ENCODE peak calls at places on chromosomes 4 and X, in four cellular contexts. One of them, this sample, is unnamed.

GRCh38 chr4:147590249-147590920 is 26.8 kb upstream of the TMEM184C start:
- DNase-seq in OCI-LY7: peak; percentile 45
- DNase-seq in lower lobe of right lung: no peak
- DNase-seq in mesendoderm: peak; percentile 75
- DNase-seq in this sample: peak; percentile 59

GRCh38 chrX:124393238-124393637 is 46.9 kb downstream of the SH2D1A start:
- DNase-seq in OCI-LY7: no peak
- DNase-seq in lower lobe of right lung: no peak
- DNase-seq in mesendoderm: no peak
- DNase-seq in this sample: no peak

GRCh38 chr4:189033801-189034347 is 894.6 kb downstream of the TRIML1 start:
- DNase-seq in OCI-LY7: peak; percentile 1
- DNase-seq in lower lobe of right lung: no peak
- DNase-seq in mesendoderm: no peak
- DNase-seq in this sample: no peak

GRCh38 chrX:45903781-45904201 is 641.4 kb downstream of the ZNF674 start:
- DNase-seq in OCI-LY7: no peak
- DNase-seq in lower lobe of right lung: no peak
- DNase-seq in mesendoderm: peak; percentile 91
- DNase-seq in this sample: no peak

GRCh38 chrX:46180258-46180687 is 364.9 kb downstream of the ZNF674 start:
- DNase-seq in OCI-LY7: no peak
- DNase-seq in lower lobe of right lung: no peak
- DNase-seq in mesendoderm: peak; percentile 26
- DNase-seq in this sample: no peak

GRCh38 chrX:153460826-153461225 is 9.6 kb downstream of the HAUS7 start:
- DNase-seq in OCI-LY7: peak; percentile 58
- DNase-seq in lower lobe of right lung: peak; percentile 52
- DNase-seq in mesendoderm: peak; percentile 67
- DNase-seq in this sample: no peak

GRCh38 chr4:142044271-142044670 is 407.9 kb downstream of the IL15 start:
- DNase-seq in OCI-LY7: no peak
- DNase-seq in lower lobe of right lung: no peak
- DNase-seq in mesendoderm: peak; percentile 49
- DNase-seq in this sample: no peak

GRCh38 chr4:2700031-2700430 is 56.1 kb downstream of the TNIP2 start:
- DNase-seq in OCI-LY7: no peak
- DNase-seq in lower lobe of right lung: no peak
- DNase-seq in mesendoderm: no peak
- DNase-seq in this sample: no peak

GRCh38 chr4:169362607-169363006 is 91.9 kb upstream of the SH3RF1 start:
- DNase-seq in OCI-LY7: no peak
- DNase-seq in lower lobe of right lung: no peak
- DNase-seq in mesendoderm: no peak
- DNase-seq in this sample: no peak

GRCh38 chr4:144903953-144904711 is 193.9 kb downstream of the ANAPC10 start:
- DNase-seq in OCI-LY7: no peak
- DNase-seq in lower lobe of right lung: no peak
- DNase-seq in mesendoderm: no peak
- DNase-seq in this sample: no peak

GRCh38 chr4:151808120-151808529 is 47.3 kb upstream of the GATB start:
- DNase-seq in OCI-LY7: no peak
- DNase-seq in lower lobe of right lung: no peak
- DNase-seq in mesendoderm: no peak
- DNase-seq in this sample: no peak

GRCh38 chr4:140483445-140483844 is 14.6 kb downstream of the MGAT4D start:
- DNase-seq in OCI-LY7: no peak
- DNase-seq in lower lobe of right lung: no peak
- DNase-seq in mesendoderm: no peak
- DNase-seq in this sample: no peak

GRCh38 chrX:2572740-2573139 is 72.0 kb upstream of the DHRSX start:
- DNase-seq in OCI-LY7: no peak
- DNase-seq in lower lobe of right lung: no peak
- DNase-seq in mesendoderm: peak; percentile 43
- DNase-seq in this sample: no peak

GRCh38 chr4:68175562-68176155 is 46.0 kb upstream of the TMPRSS11F start:
- DNase-seq in OCI-LY7: peak; percentile 64
- DNase-seq in lower lobe of right lung: no peak
- DNase-seq in mesendoderm: peak; percentile 73
- DNase-seq in this sample: peak; percentile 72

GRCh38 chr4:151555151-151555945 is 146.4 kb downstream of the FHIP1A start:
- DNase-seq in OCI-LY7: no peak
- DNase-seq in lower lobe of right lung: no peak
- DNase-seq in mesendoderm: no peak
- DNase-seq in this sample: no peak

GRCh38 chr4:151266542-151266941 is 10.4 kb upstream of the PRSS48 start:
- DNase-seq in OCI-LY7: no peak
- DNase-seq in lower lobe of right lung: no peak
- DNase-seq in mesendoderm: no peak
- DNase-seq in this sample: no peak

GRCh38 chr4:84451546-84451945 is 47.5 kb downstream of the NKX6-1 start:
- DNase-seq in OCI-LY7: peak; percentile 1
- DNase-seq in lower lobe of right lung: no peak
- DNase-seq in mesendoderm: peak; percentile 18
- DNase-seq in this sample: no peak

GRCh38 chr4:623914-624626 is 1.3 kb upstream of the PDE6B start:
- DNase-seq in OCI-LY7: no peak
- DNase-seq in lower lobe of right lung: no peak
- DNase-seq in mesendoderm: peak; percentile 6
- DNase-seq in this sample: no peak

GRCh38 chr4:15551740-15552446 is 82.2 kb downstream of the CC2D2A start:
- DNase-seq in OCI-LY7: no peak
- DNase-seq in lower lobe of right lung: no peak
- DNase-seq in mesendoderm: no peak
- DNase-seq in this sample: no peak

GRCh38 chrX:120664081-120664480 is 34.2 kb upstream of the C1GALT1C1 start:
- DNase-seq in OCI-LY7: peak; percentile 49
- DNase-seq in lower lobe of right lung: no peak
- DNase-seq in mesendoderm: peak; percentile 11
- DNase-seq in this sample: no peak

GRCh38 chrX:133971586-133971985 is 13.8 kb downstream of the GPC3 start:
- DNase-seq in OCI-LY7: no peak
- DNase-seq in lower lobe of right lung: no peak
- DNase-seq in mesendoderm: no peak
- DNase-seq in this sample: no peak

GRCh38 chr4:167233523-167234387 is 539 bp downstream of the SPOCK3 start:
- DNase-seq in OCI-LY7: no peak
- DNase-seq in lower lobe of right lung: no peak
- DNase-seq in mesendoderm: peak; percentile 19
- DNase-seq in this sample: no peak

GRCh38 chrX:56764975-56765791 is 36.1 kb downstream of the NBDY start:
- DNase-seq in OCI-LY7: peak; percentile 68
- DNase-seq in lower lobe of right lung: no peak
- DNase-seq in mesendoderm: no peak
- DNase-seq in this sample: no peak

GRCh38 chr4:72006576-72006975 is 25.2 kb upstream of the NPFFR2 start:
- DNase-seq in OCI-LY7: no peak
- DNase-seq in lower lobe of right lung: no peak
- DNase-seq in mesendoderm: no peak
- DNase-seq in this sample: no peak

GRCh38 chrX:115459883-115460564 is 101.0 kb upstream of the PLS3 start:
- DNase-seq in OCI-LY7: no peak
- DNase-seq in lower lobe of right lung: no peak
- DNase-seq in mesendoderm: no peak
- DNase-seq in this sample: no peak

GRCh38 chr4:76705497-76705896 is 192.4 kb downstream of the SOWAHB start:
- DNase-seq in OCI-LY7: no peak
- DNase-seq in lower lobe of right lung: no peak
- DNase-seq in mesendoderm: no peak
- DNase-seq in this sample: no peak

GRCh38 chr4:2837904-2838496 is 5.6 kb upstream of the ADD1 start:
- DNase-seq in OCI-LY7: peak; percentile 82
- DNase-seq in lower lobe of right lung: peak; percentile 70
- DNase-seq in mesendoderm: no peak
- DNase-seq in this sample: no peak

GRCh38 chr4:136121431-136121830 is 1410.9 kb downstream of the PCDH18 start:
- DNase-seq in OCI-LY7: no peak
- DNase-seq in lower lobe of right lung: no peak
- DNase-seq in mesendoderm: no peak
- DNase-seq in this sample: no peak

GRCh38 chrX:45472968-45473367 is 272.3 kb upstream of the DIPK2B start:
- DNase-seq in OCI-LY7: no peak
- DNase-seq in lower lobe of right lung: no peak
- DNase-seq in mesendoderm: no peak
- DNase-seq in this sample: no peak

GRCh38 chr4:82043081-82043808 is 330.5 kb downstream of the HNRNPD start:
- DNase-seq in OCI-LY7: no peak
- DNase-seq in lower lobe of right lung: no peak
- DNase-seq in mesendoderm: peak; percentile 76
- DNase-seq in this sample: no peak

GRCh38 chr4:124955476-124955875 is 242.9 kb upstream of the ANKRD50 start:
- DNase-seq in OCI-LY7: no peak
- DNase-seq in lower lobe of right lung: no peak
- DNase-seq in mesendoderm: no peak
- DNase-seq in this sample: no peak

GRCh38 chr4:188976644-188977115 is 837.4 kb downstream of the TRIML1 start:
- DNase-seq in OCI-LY7: no peak
- DNase-seq in lower lobe of right lung: no peak
- DNase-seq in mesendoderm: peak; percentile 91
- DNase-seq in this sample: no peak

GRCh38 chr4:13640149-13640671 is 12.7 kb upstream of the BOD1L1 start:
- DNase-seq in OCI-LY7: no peak
- DNase-seq in lower lobe of right lung: no peak
- DNase-seq in mesendoderm: peak; percentile 90
- DNase-seq in this sample: no peak

GRCh38 chr4:15913631-15913970 is 24.9 kb downstream of the FGFBP1 start:
- DNase-seq in OCI-LY7: no peak
- DNase-seq in lower lobe of right lung: no peak
- DNase-seq in mesendoderm: peak; percentile 50
- DNase-seq in this sample: no peak

GRCh38 chr4:144223654-144224053 is 83.1 kb upstream of the GYPA start:
- DNase-seq in OCI-LY7: no peak
- DNase-seq in lower lobe of right lung: no peak
- DNase-seq in mesendoderm: no peak
- DNase-seq in this sample: no peak

GRCh38 chr4:42715807-42716482 is 59.0 kb upstream of the ATP8A1 start:
- DNase-seq in OCI-LY7: no peak
- DNase-seq in lower lobe of right lung: no peak
- DNase-seq in mesendoderm: no peak
- DNase-seq in this sample: no peak

DNA sequence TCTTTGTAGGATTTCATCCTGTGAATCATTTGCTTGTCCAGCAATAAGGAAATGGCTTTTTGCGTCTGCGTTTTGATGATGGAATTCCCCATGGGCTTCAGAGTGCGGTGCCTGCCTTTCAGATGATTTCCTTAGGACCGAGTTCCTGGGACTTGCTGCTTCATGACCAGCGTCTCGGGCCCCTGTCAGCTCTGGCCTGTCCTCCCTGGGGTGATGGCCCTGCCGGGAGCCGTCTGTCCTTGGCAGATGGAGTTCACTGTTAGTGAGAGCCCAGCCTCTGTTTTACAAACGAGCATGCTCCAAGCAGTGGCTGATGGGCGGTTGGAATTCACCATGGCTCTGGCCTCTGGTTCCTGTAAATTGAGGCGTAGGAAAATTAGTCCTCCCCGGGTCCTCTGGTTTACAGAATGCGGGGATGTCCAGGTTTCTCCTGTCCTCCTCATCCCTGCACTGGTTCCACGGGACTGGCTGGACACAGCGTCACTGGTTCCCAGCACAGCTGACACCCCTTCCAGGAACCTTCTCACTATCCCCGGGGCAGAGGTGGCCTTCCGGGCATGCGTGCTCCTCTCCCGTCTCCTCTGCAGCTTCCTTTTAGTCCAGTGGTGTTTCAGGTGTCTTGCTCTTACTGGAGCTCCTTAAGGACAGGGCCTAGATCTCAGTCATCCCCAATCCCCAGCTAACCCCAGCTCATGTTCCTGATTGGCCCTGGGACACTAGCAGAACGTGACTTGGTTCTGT is 34.9 kb downstream of the TBC1D14 start:
- DNase-seq in OCI-LY7: no peak
- DNase-seq in lower lobe of right lung: no peak
- DNase-seq in mesendoderm: no peak
- DNase-seq in this sample: no peak
- H3K4me1 ChIP-seq in OCI-LY7: peaks cover 41% of the 10 kb centered on the region
- H3K4me1 ChIP-seq in lower lobe of right lung: peaks cover 43% of the 10 kb centered on the region
- H3K4me1 ChIP-seq in mesendoderm: peaks cover 10% of the 10 kb centered on the region
- H3K4me1 ChIP-seq in this sample: peaks cover 52% of the 10 kb centered on the region

GRCh38 chr4:61333490-61333889 is 133.4 kb downstream of the ADGRL3 start:
- DNase-seq in OCI-LY7: no peak
- DNase-seq in lower lobe of right lung: no peak
- DNase-seq in mesendoderm: peak; percentile 16
- DNase-seq in this sample: no peak

GRCh38 chr4:61332671-61333070 is 132.5 kb downstream of the ADGRL3 start:
- DNase-seq in OCI-LY7: no peak
- DNase-seq in lower lobe of right lung: no peak
- DNase-seq in mesendoderm: peak; percentile 72
- DNase-seq in this sample: no peak

GRCh38 chr4:61336488-61336887 is 136.4 kb downstream of the ADGRL3 start:
- DNase-seq in OCI-LY7: no peak
- DNase-seq in lower lobe of right lung: no peak
- DNase-seq in mesendoderm: peak; percentile 18
- DNase-seq in this sample: peak; percentile 21

GRCh38 chr4:61335364-61335763 is 135.2 kb downstream of the ADGRL3 start:
- DNase-seq in OCI-LY7: no peak
- DNase-seq in lower lobe of right lung: no peak
- DNase-seq in mesendoderm: no peak
- DNase-seq in this sample: no peak

GRCh38 chr4:61336911-61337310 is 136.8 kb downstream of the ADGRL3 start:
- DNase-seq in OCI-LY7: no peak
- DNase-seq in lower lobe of right lung: no peak
- DNase-seq in mesendoderm: peak; percentile 74
- DNase-seq in this sample: no peak
- H3K27ac ChIP-seq in OCI-LY7: no peak overlapping the region
- H3K27ac ChIP-seq in lower lobe of right lung: no peak overlapping the region
- H3K27ac ChIP-seq in mesendoderm: no peak overlapping the region
- H3K27ac ChIP-seq in this sample: peak overlapping the region; percentile 71

DNA sequence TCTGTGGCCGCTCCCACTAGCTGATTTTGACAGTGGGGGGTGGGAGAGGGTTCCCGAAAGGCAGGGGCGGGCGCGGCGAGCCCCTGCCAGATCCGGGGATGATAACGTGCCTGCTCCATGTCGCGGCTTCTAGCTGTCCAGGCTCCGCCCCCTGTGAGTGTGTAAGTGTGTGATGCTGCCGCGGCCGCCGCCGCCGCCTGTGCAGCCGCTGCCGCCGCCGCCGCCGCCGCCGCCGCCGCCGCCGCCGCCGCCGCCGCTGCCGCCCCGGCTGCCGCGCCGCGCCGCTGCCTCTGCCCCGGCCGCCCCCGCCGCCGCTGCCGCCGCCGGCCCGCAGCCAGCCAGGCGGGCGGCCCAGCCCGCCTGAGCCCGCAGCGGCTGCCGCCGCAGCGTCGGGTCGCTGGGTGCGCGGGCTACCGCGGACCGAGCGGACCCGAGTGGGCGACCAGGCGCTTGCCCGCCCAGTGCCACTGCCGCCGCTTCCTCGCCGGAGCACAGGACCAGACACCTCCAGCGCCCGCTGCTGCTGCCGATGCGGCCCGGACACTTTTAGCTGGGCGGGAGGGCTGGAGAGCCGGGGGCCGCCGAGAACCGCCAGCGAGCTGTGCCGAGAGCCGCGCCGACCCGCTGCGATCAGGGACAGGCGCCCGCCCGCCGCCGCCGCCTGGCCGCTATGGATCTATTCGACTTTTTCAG is at the start of gene AFF2:
- DNase-seq in OCI-LY7: peak; percentile 86
- DNase-seq in lower lobe of right lung: peak; percentile 49
- DNase-seq in mesendoderm: peak; percentile 38
- DNase-seq in this sample: no peak
- H3K4me3 ChIP-seq in OCI-LY7: peak within 1 kb of the TSS; percentile 89
- H3K4me3 ChIP-seq in lower lobe of right lung: peak within 1 kb of the TSS; percentile 51
- H3K4me3 ChIP-seq in mesendoderm: no peak within 1 kb of the TSS
- H3K4me3 ChIP-seq in this sample: peak within 1 kb of the TSS; percentile 29

GRCh38 chr4:122838034-122838433 is 11.4 kb downstream of the FGF2 start:
- DNase-seq in OCI-LY7: no peak
- DNase-seq in lower lobe of right lung: no peak
- DNase-seq in mesendoderm: no peak
- DNase-seq in this sample: no peak
- H3K4me1 ChIP-seq in OCI-LY7: no peaks in the 10 kb centered on the region
- H3K4me1 ChIP-seq in lower lobe of right lung: no peaks in the 10 kb centered on the region
- H3K4me1 ChIP-seq in mesendoderm: peaks cover 14% of the 10 kb centered on the region
- H3K4me1 ChIP-seq in this sample: no peaks in the 10 kb centered on the region